ENCODE peak calls at places on chromosomes 7 and 10, in six cellular contexts. W is upper lobe of left lung, L is Panc1, M is HepG2, P is K562, B is GM23338. G is an unnamed sample.

GRCh38 chr10:58384095-58384494 is 1.1 kb upstream of the TFAM start:
- ATAC-seq in B (no peak), P (no peak), L (no peak), W (peak), M (no peak), G (no peak)

GRCh38 chr10:74333174-74333573 is 182.2 kb downstream of the ADK start:
- ATAC-seq in P (no peak), M (no peak), L (no peak), B (no peak), W (no peak), G (no peak)

GRCh38 chr10:43062402-43063160 is 14.3 kb upstream of the RET start:
- ATAC-seq in P (no peak), L (no peak), W (no peak), B (no peak), M (no peak), G (no peak)

GRCh38 chr10:58615237-58615935 is 102.7 kb downstream of the BICC1 start:
- ATAC-seq in L (no peak), M (no peak), W (peak), P (no peak), B (no peak), G (no peak)

GRCh38 chr10:124688366-124688765 is 55.8 kb downstream of the FAM53B start:
- ATAC-seq in W (no peak), L (no peak), M (no peak), P (no peak), B (no peak), G (no peak)

GRCh38 chr7:51356849-51357516 is 40.4 kb upstream of the COBL start:
- ATAC-seq in W (no peak), P (no peak), M (peak), B (peak), L (no peak), G (no peak)

GRCh38 chr7:105156731-105157130 is 142.7 kb downstream of the KMT2E start:
- ATAC-seq in W (no peak), P (no peak), L (no peak), B (no peak), M (no peak), G (no peak)

GRCh38 chr7:139660317-139661042 is 117.3 kb downstream of the HIPK2 start:
- ATAC-seq in W (no peak), M (peak), B (peak), P (peak), L (no peak), G (no peak)

GRCh38 chr7:87075671-87076404 is 16.4 kb upstream of the ELAPOR2 start:
- ATAC-seq in W (no peak), M (no peak), P (no peak), B (no peak), L (no peak), G (no peak)

GRCh38 chr10:78331391-78331922 is 297.8 kb downstream of the RPS24 start:
- ATAC-seq in W (no peak), L (no peak), P (no peak), M (no peak), B (no peak), G (peak)

GRCh38 chr10:32237644-32238345 is 109.2 kb downstream of the EPC1 start:
- ATAC-seq in B (no peak), M (no peak), W (no peak), P (no peak), L (no peak), G (no peak)

GRCh38 chr10:70174058-70174741 is 3.9 kb upstream of the SAR1A start:
- ATAC-seq in W (peak), M (peak), L (no peak), B (no peak), P (no peak), G (no peak)

DNA sequence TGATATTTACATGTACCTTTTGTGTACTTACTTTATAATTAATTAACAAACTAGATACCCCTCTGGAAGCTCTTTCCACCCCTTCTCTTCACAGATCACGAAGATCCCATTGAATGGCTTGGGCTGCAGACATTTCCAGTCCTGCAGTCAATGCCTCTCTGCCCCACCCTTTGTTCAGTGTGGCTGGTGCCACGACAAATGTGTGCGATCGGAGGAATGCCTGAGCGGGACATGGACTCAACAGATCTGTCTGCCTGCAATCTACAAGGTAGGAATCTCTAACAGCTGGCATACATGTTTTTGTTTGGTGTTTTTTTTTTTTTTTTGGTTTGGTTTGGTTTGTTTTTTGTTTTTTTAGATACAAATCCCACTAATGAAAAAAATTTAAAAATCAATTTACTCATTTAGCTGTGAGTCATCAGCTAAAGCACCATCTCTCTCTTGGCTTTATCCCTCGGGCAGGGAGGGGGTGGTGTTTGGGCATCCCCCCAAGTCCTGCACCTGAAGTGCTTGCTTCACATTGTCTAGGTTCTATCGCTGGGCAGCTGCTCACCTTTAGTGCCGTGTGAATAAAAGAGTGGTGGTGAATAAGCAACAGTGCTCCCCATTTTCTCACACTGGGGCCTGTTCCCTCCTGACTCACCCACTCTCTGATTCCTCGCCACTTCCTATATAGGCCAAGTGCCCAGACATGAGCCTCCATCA is 68.9 kb downstream of the MET start:
- ATAC-seq in W (no peak), M (no peak), P (no peak), L (no peak), B (no peak), G (no peak)
- TF ChIP-seq POLR2AphosphoS5 in W (no peak), M (no peak), P (no peak), L (no peak), B (no peak), G (no peak)

GRCh38 chr7:44246396-44247113 is 45.8 kb downstream of the YKT6 start:
- ATAC-seq in B (no peak), P (no peak), W (no peak), L (no peak), M (no peak), G (no peak)
- TF ChIP-seq CTCF in B (no peak), P (no peak), W (no peak), L (no peak), M (no peak), G (no peak)

GRCh38 chr10:72695496-72695895 is 3.6 kb downstream of the MCU start:
- ATAC-seq in W (no peak), P (no peak), B (no peak), M (no peak), L (no peak), G (no peak)

GRCh38 chr10:72692897-72693598 is 1.1 kb downstream of the MCU start:
- ATAC-seq in W (peak), M (peak), P (peak), B (peak), L (no peak), G (no peak)

GRCh38 chr10:72692057-72692891 is at the start of gene MCU:
- ATAC-seq in L (peak), B (peak), M (peak), P (peak), W (peak), G (peak)

GRCh38 chr10:72693599-72693915 is 1.6 kb downstream of the MCU start:
- ATAC-seq in L (no peak), B (no peak), P (no peak), W (no peak), M (no peak), G (no peak)

DNA sequence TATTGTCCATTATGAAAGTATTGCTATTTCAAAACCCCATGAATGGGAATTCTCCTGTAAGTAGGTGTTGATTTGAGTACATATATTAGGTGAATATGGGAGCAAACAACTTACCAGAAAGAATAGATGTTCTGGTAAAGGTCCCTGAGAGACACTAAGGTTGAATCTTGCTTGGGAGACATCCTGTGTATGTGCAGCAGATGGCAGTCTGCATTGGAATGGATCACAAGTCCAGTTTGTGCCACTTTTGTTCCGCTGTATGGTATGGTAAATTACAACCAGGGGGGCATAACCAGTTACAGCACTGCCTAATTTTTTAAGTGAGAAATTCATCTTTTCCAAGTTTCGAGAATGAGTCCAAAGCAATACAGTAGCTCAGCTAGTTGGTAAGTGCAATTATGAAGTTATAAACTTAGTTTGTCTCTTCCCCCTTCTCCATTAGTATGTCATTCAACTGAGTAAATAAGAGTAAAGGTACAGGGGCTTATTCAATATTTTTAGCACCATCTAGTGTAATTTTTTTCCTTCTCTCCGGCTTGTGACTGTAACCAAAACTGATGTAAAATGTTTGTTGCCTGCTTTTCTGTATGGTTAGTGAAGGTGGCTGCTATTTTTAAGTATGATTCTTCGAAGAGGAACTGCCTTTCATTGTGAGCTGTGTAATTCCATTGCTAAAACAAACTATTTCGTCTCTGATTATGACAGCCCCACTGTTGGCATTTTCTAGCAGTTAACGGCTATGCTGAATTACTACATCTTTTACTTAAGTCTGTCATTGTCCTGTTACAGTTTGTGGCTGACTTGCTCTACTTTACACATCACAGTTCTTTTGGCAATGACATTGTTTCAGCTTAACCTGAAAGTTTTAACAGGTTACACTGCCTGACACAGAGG is 2.8 kb downstream of the MCU start:
- ATAC-seq in P (peak), M (peak), W (no peak), L (no peak), B (no peak), G (no peak)
- TF ChIP-seq POLR2AphosphoS5 in P (no peak), M (no peak), W (no peak), L (no peak), B (no peak), G (peak)

GRCh38 chr10:23081156-23081833 is 14.1 kb upstream of the MSRB2 start:
- ATAC-seq in P (no peak), W (no peak), M (no peak), B (no peak), L (no peak), G (peak)

GRCh38 chr10:23079700-23080099 is 15.7 kb upstream of the MSRB2 start:
- ATAC-seq in L (no peak), W (no peak), B (peak), M (no peak), P (peak), G (no peak)

GRCh38 chr10:23078114-23078513 is 17.3 kb upstream of the MSRB2 start:
- ATAC-seq in B (no peak), M (no peak), P (no peak), W (no peak), L (no peak), G (no peak)

GRCh38 chr10:23080211-23080724 is 15.1 kb upstream of the MSRB2 start:
- ATAC-seq in L (no peak), P (no peak), M (no peak), W (no peak), B (no peak), G (no peak)

DNA sequence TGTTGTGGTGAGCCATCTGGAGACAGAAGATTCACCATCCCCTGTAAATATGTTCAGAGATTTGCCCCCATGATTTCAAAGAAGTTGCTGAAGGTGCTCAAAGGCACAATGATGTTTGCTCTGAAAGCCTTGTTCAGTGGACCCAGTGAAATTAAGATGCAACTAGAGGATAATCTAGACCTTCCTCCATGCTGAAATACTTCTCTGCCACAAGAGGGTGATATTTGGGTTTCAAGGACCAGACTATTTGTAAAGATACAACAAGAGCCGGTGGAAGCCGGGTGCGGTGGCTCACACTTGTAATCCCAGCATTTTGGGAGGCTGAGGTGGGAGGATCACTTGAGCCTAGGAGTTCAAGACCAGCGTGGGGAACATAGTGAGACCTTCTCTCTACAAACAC is 13.5 kb upstream of the MSRB2 start:
- ATAC-seq in W (no peak), B (peak), M (peak), P (peak), L (no peak), G (peak)
- TF ChIP-seq CTCF in W (no peak), B (peak), M (peak), P (peak), L (peak), G (no peak)

GRCh38 chr7:71220210-71220695 is 88.3 kb downstream of the GALNT17 start:
- ATAC-seq in M (no peak), L (no peak), B (no peak), P (peak), W (peak), G (peak)
- TF ChIP-seq POLR2AphosphoS5 in M (no peak), L (no peak), B (no peak), P (no peak), W (peak), G (peak)

G was measured in gastroesophageal sphincter.